ENCODE peak calls at places on chromosomes 1 and 21, in four cellular contexts. R is HepG2, L is GM12878, V is K562. J is an unnamed sample.

GRCh38 chr1:46522184-46522968 is 29.1 kb downstream of the KNCN start:
- DNase-seq in R (no peak), L (no peak), V (peak), J (peak)

GRCh38 chr1:8443558-8444194 is 125.8 kb downstream of the SLC45A1 start:
- DNase-seq in V (no peak), L (no peak), R (no peak), J (no peak)

GRCh38 chr1:161198206-161198876 is 513 bp downstream of the ADAMTS4 start:
- DNase-seq in L (no peak), R (peak), V (no peak), J (no peak)

GRCh38 chr21:35593000-35593502 is 467.3 kb downstream of the SETD4 start:
- DNase-seq in V (no peak), L (no peak), R (no peak), J (no peak)

GRCh38 chr1:103239034-103239433 is 130.7 kb upstream of the COL11A1 start:
- DNase-seq in L (no peak), V (no peak), R (no peak), J (no peak)

GRCh38 chr1:241640867-241641542 is 836 bp upstream of the CHML start:
- DNase-seq in L (no peak), R (peak), V (no peak), J (peak)

GRCh38 chr1:226640737-226641136 is 92.2 kb downstream of the STUM start:
- DNase-seq in V (no peak), R (no peak), L (no peak), J (no peak)

GRCh38 chr21:44778094-44778493 is 23.5 kb downstream of the UBE2G2 start:
- DNase-seq in L (no peak), V (no peak), R (no peak), J (no peak)

GRCh38 chr1:84301759-84302380 is 362 bp downstream of the SAMD13 start:
- DNase-seq in L (no peak), R (no peak), V (no peak), J (no peak)

GRCh38 chr1:84146375-84147032 is 2.4 kb downstream of the PRKACB start:
- DNase-seq in L (no peak), V (no peak), R (no peak), J (peak)

GRCh38 chr1:199956005-199956404 is 71.5 kb upstream of the NR5A2 start:
- DNase-seq in V (no peak), R (no peak), L (no peak), J (no peak)

GRCh38 chr1:18635833-18636671 is 5.4 kb downstream of the PAX7 start:
- DNase-seq in V (no peak), L (no peak), R (no peak), J (no peak)

DNA sequence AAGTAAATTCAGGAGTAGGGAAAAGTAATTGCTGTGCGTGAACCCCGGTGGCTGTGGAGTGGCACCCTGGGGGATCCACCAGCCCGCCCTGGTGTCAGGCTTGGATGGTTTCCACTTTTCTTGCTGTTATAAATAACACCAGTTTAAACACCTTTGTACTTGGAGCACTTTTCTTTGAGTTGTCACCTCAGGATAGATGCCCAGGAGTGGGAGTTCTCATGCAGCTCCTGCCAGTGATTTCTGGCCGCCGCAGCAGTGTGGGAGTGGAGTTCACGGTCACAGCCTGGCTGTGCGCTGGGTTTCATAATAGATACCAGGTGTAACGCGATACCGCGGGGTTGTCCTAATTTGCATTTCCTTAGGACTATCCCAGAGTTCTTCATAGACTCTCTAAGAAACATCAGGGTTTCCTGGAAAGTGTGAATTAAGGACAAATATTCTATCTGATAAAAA is 12.8 kb upstream of the TMEM200B start:
- DNase-seq in V (peak), L (no peak), R (no peak), J (no peak)
- TF ChIP-seq CHD4 in V (no peak), L (no peak), R (no peak), J (no peak)

GRCh38 chr1:114009393-114009792 is 30.1 kb downstream of the OLFML3 start:
- DNase-seq in R (peak), L (no peak), V (no peak), J (no peak)
- TF ChIP-seq MYC in R (no peak), L (no peak), V (no peak), J (no peak)

DNA sequence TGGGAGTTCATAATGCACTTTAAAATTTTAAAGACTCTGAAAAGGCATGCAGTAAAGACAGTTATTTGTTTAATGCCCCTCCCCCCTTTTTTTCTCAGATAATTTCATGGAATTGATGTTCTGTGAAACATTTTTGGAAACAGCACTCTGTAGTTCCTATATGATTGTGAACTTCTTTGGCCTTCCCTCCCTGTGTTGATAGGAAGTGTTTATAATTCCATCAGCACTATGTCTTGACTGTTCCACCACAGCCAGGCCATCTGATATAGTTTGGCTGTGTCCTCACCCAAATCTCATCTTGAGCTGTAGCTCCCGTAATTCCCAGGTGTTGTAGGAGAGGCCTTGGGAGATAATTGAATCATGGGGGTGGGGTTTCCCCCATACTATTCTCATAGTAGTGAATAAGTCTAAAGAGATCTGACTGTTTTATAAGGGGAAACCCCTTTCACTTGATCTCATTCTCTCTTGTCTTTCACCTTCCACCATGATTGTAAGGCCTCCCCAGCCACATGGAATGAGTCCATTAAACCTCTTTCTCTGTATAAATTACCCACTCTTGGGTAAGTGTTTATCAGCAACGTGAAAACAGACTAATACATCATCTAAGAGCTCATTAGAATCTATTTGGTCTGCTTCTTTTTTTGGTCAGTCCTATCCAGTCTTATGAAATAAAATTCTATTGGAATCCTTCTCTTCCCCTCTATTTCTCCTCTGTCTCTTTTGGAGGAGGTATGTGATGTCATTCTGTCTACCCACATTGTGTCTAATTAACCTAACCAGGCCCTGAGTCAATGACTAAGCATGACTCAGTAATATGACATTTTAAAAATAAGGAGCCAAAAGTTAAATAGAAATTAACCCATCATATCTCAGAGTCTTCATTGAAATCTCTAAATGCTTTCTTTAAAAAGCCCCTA is 8.9 kb downstream of the CCDC185 start:
- DNase-seq in L (no peak), V (peak), R (no peak), J (peak)
- TF ChIP-seq JUNB in L (no peak), V (peak), R (no peak), J (peak)

GRCh38 chr1:182092336-182092735 is 30.8 kb upstream of the ZNF648 start:
- DNase-seq in R (no peak), V (no peak), L (no peak), J (no peak)

GRCh38 chr1:182098301-182098700 is 36.8 kb upstream of the ZNF648 start:
- DNase-seq in L (no peak), V (no peak), R (no peak), J (no peak)

GRCh38 chr1:182091083-182091482 is 29.6 kb upstream of the ZNF648 start:
- DNase-seq in L (no peak), R (peak), V (no peak), J (no peak)

GRCh38 chr1:182093781-182094180 is 32.3 kb upstream of the ZNF648 start:
- DNase-seq in V (no peak), L (no peak), R (no peak), J (no peak)

DNA sequence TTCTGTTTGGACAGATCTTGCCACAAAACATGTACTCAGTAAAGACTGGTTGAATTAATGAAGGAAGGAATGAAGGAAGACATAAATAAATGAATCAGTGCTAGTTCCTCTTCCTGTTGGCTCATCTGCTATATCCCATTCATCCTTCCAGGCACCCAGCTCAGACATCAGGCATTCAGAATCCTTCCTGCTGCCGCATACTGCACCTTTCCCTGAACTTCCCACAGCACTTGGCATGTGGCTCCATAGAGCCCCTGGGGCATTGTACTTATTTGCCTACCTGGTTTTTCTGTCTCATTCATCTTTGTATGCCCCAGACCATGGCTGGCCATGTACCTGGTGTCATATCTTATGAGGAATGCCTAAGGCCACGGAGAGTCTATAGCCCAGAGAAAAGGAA is 34.4 kb upstream of the ZNF648 start:
- DNase-seq in R (no peak), L (no peak), V (no peak), J (no peak)
- TF ChIP-seq CHD4 in R (no peak), L (no peak), V (no peak), J (no peak)

DNA sequence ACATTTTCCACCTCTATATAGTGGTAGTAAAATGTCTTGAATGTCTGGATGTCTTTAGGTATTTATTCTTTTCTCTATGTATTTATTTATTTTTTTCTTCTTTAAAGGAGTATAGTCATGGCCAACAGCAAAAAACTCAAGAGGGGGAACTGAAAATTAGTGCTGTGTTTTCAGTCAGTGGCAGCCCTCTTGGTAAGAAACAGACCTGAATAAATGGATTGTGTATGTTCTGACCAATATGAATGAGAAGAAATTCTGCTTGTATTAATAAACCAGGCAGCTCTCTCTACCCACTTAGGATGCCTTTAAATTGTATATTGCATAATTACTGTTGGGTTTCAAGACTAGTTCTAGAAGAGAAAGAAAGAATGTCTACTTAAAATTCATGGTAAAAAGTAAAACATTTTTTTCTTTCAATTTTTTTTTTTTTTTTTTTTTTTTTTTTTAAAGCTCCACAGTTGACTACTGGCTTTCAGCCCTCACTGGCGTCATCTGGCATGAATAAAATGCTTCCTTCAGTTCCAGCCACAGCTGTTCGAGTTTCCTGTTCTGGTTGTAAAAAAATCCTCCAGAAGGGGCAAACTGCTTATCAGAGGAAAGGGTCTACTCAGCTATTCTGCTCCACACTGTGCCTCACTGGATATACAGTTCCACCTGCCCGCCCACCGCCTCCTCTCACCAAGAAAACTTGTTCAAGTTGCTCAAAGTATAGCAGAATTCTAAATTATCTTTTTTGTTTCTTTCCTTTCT is 101.6 kb downstream of the ZMYM4 start:
- DNase-seq in L (no peak), V (peak), R (no peak), J (no peak)
- TF ChIP-seq MYC in L (no peak), V (no peak), R (no peak), J (no peak)

DNA sequence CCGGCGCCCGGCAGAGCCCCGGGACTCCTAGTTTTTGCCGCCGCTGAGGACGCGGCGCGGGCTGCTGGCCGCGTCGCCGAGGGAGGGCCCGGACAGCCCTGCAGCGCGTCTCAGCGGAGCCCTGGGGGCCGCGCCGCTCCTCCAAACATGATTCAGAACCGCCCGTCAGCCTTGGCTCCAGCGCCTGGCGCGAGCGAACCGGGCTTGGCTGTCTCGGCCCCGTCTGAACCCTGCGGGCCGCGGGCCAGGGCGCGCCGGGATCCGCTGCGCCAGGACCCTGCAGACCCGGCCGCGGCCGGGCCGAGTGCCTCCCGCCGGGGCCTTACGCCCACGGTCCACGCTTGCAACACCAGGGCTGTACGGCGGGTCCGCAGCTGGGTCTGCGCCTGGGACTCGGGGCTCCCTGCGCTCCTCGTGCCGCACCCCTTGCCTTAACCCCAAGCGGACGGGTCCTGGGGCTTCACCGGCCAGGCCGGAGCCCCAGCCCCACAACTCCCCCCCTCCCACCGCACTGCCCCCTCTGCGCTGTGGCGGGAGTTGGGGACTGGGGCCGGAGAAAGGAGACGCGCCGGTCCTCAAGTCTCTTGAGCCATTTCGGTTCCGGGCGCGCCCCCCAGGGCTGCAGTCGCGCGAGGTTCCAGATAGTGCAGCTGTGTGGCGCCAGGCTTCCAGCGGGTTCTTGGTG is 48.4 kb upstream of the CD34 start:
- DNase-seq in R (no peak), L (no peak), V (no peak), J (no peak)
- TF ChIP-seq JUNB in R (no peak), L (no peak), V (no peak), J (no peak)

GRCh38 chr1:182889997-182890396 is 50.9 kb downstream of the DHX9 start:
- DNase-seq in V (no peak), L (no peak), R (no peak), J (no peak)

GRCh38 chr1:182890927-182891610 is 51.9 kb downstream of the DHX9 start:
- DNase-seq in V (no peak), L (no peak), R (no peak), J (no peak)

GRCh38 chr1:182885591-182885990 is 46.4 kb downstream of the DHX9 start:
- DNase-seq in V (no peak), L (no peak), R (no peak), J (no peak)

GRCh38 chr1:182886985-182887384 is 47.8 kb downstream of the DHX9 start:
- DNase-seq in V (no peak), L (no peak), R (no peak), J (no peak)

GRCh38 chr1:182888736-182889531 is 49.8 kb downstream of the DHX9 start:
- DNase-seq in L (no peak), R (no peak), V (no peak), J (no peak)
- TF ChIP-seq CHD4 in L (no peak), R (no peak), V (no peak), J (no peak)

GRCh38 chr1:94334156-94334555 is 84.0 kb upstream of the ABCD3 start:
- DNase-seq in V (no peak), L (no peak), R (no peak), J (no peak)
- TF ChIP-seq MYC in V (no peak), L (no peak), R (no peak), J (no peak)

GRCh38 chr1:19759740-19760089 is 40.0 kb downstream of the TMCO4 start:
- DNase-seq in R (peak), V (no peak), L (no peak), J (no peak)

GRCh38 chr1:19757641-19758040 is 42.1 kb downstream of the TMCO4 start:
- DNase-seq in R (no peak), V (no peak), L (no peak), J (no peak)

GRCh38 chr1:19754482-19754881 is 45.2 kb downstream of the TMCO4 start:
- DNase-seq in L (no peak), R (no peak), V (no peak), J (no peak)

GRCh38 chr1:19756480-19756879 is 43.2 kb downstream of the TMCO4 start:
- DNase-seq in R (no peak), L (no peak), V (no peak), J (no peak)

DNA sequence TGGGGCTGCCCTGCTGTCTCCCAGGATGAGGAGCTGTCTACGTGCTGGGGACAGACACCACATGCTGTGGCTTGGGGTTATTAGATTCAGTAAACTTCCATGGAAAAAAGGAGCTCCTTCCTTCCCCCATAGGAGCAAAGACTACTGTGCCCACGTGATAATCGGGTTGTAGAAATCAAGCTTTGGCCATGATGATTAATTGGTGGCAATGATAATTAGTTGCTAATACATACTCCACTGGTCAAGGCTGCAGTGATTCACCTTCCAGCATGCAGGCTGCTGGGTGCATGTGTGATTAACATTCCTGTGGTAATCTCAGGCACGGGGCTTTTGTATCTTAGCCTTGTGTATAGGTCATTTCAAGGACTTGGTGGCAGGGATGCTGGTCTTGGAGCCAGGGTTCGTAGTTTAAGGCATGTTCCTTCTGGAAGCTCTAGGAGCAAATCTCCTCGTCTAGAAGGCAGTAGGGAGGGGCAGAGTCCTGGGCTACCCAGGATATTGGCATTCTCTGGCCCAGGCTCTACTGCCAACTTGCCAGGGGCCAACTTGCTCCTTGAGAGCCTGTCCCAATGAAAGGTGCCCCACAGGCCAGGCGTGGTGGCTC is 41.4 kb downstream of the TMCO4 start:
- DNase-seq in R (no peak), V (no peak), L (no peak), J (no peak)
- TF ChIP-seq JUNB in R (no peak), V (no peak), L (no peak), J (no peak)

GRCh38 chr1:47558601-47559593 is 121.1 kb downstream of the FOXD2 start:
- DNase-seq in V (no peak), L (no peak), R (peak), J (peak)

GRCh38 chr1:47562147-47562546 is 124.3 kb downstream of the FOXD2 start:
- DNase-seq in R (no peak), V (no peak), L (no peak), J (no peak)

GRCh38 chr1:47562799-47563198 is 125.0 kb downstream of the FOXD2 start:
- DNase-seq in V (no peak), R (no peak), L (no peak), J (no peak)

GRCh38 chr1:47561523-47562007 is 123.7 kb downstream of the FOXD2 start:
- DNase-seq in L (no peak), R (no peak), V (no peak), J (no peak)

GRCh38 chr1:47559944-47560695 is 122.3 kb downstream of the FOXD2 start:
- DNase-seq in R (peak), L (no peak), V (no peak), J (no peak)
- TF ChIP-seq CHD4 in R (no peak), L (no peak), V (no peak), J (no peak)

J was measured in A549.